ENCODE peak calls at places on chromosomes 16 and 17, in nine cellular contexts. One of them, this sample, is unnamed.

GRCh38 chr17:50304781-50305404 is 30.6 kb downstream of the TMEM92 start:
- DNase-seq in MM.1S: no peak
- DNase-seq in GM23338: no peak
- DNase-seq in left lung: no peak
- DNase-seq in ovary: no peak
- DNase-seq in gastrocnemius medialis: no peak
- DNase-seq in HL-60: peak
- DNase-seq in GM12864: no peak
- DNase-seq in uterus: no peak
- DNase-seq in this sample: no peak

GRCh38 chr16:83137894-83138293 is 511.1 kb downstream of the CDH13 start:
- DNase-seq in gastrocnemius medialis: no peak
- DNase-seq in MM.1S: no peak
- DNase-seq in GM12864: no peak
- DNase-seq in left lung: no peak
- DNase-seq in ovary: no peak
- DNase-seq in uterus: no peak
- DNase-seq in GM23338: no peak
- DNase-seq in HL-60: no peak
- DNase-seq in this sample: no peak

GRCh38 chr17:21019976-21020575 is 22.7 kb downstream of the USP22 start:
- DNase-seq in HL-60: no peak
- DNase-seq in GM12864: no peak
- DNase-seq in ovary: no peak
- DNase-seq in left lung: no peak
- DNase-seq in GM23338: peak
- DNase-seq in gastrocnemius medialis: no peak
- DNase-seq in MM.1S: peak
- DNase-seq in uterus: no peak
- DNase-seq in this sample: no peak

GRCh38 chr17:73719588-73720071 is 75.4 kb upstream of the SDK2 start:
- DNase-seq in gastrocnemius medialis: no peak
- DNase-seq in HL-60: no peak
- DNase-seq in uterus: no peak
- DNase-seq in MM.1S: no peak
- DNase-seq in GM23338: peak
- DNase-seq in GM12864: no peak
- DNase-seq in ovary: no peak
- DNase-seq in left lung: no peak
- DNase-seq in this sample: peak

GRCh38 chr17:32264140-32264799 is 1.4 kb upstream of the RHBDL3 start:
- DNase-seq in left lung: no peak
- DNase-seq in gastrocnemius medialis: no peak
- DNase-seq in ovary: no peak
- DNase-seq in GM23338: peak
- DNase-seq in uterus: no peak
- DNase-seq in MM.1S: no peak
- DNase-seq in HL-60: no peak
- DNase-seq in GM12864: no peak
- DNase-seq in this sample: no peak

GRCh38 chr17:79650283-79650682 is 39.4 kb upstream of the RBFOX3 start:
- DNase-seq in HL-60: no peak
- DNase-seq in GM12864: no peak
- DNase-seq in ovary: peak
- DNase-seq in left lung: peak
- DNase-seq in gastrocnemius medialis: no peak
- DNase-seq in uterus: no peak
- DNase-seq in MM.1S: no peak
- DNase-seq in GM23338: no peak
- DNase-seq in this sample: no peak

GRCh38 chr16:7236824-7237410 is 95.7 kb upstream of the RBFOX1 start:
- DNase-seq in GM23338: no peak
- DNase-seq in MM.1S: no peak
- DNase-seq in ovary: no peak
- DNase-seq in left lung: no peak
- DNase-seq in HL-60: no peak
- DNase-seq in gastrocnemius medialis: no peak
- DNase-seq in GM12864: no peak
- DNase-seq in uterus: no peak
- DNase-seq in this sample: no peak

GRCh38 chr17:66691644-66692500 is 143.0 kb upstream of the CACNG5 start:
- DNase-seq in HL-60: no peak
- DNase-seq in left lung: no peak
- DNase-seq in GM12864: no peak
- DNase-seq in GM23338: no peak
- DNase-seq in uterus: no peak
- DNase-seq in gastrocnemius medialis: no peak
- DNase-seq in ovary: peak
- DNase-seq in MM.1S: no peak
- DNase-seq in this sample: no peak

GRCh38 chr17:80379348-80379747 is 35.6 kb upstream of the ENDOV start:
- DNase-seq in uterus: no peak
- DNase-seq in ovary: no peak
- DNase-seq in GM12864: no peak
- DNase-seq in gastrocnemius medialis: no peak
- DNase-seq in left lung: no peak
- DNase-seq in HL-60: no peak
- DNase-seq in GM23338: no peak
- DNase-seq in MM.1S: no peak
- DNase-seq in this sample: no peak

GRCh38 chr17:82419471-82419995 is 1.1 kb upstream of the OGFOD3 start:
- DNase-seq in gastrocnemius medialis: no peak
- DNase-seq in GM12864: no peak
- DNase-seq in ovary: no peak
- DNase-seq in uterus: no peak
- DNase-seq in left lung: no peak
- DNase-seq in MM.1S: peak
- DNase-seq in GM23338: no peak
- DNase-seq in HL-60: no peak
- DNase-seq in this sample: no peak
- H3K4me3 ChIP-seq in gastrocnemius medialis: no peak
- H3K4me3 ChIP-seq in GM12864: peak
- H3K4me3 ChIP-seq in ovary: no peak
- H3K4me3 ChIP-seq in uterus: no peak
- H3K4me3 ChIP-seq in left lung: peak
- H3K4me3 ChIP-seq in MM.1S: peak
- H3K4me3 ChIP-seq in GM23338: peak
- H3K4me3 ChIP-seq in HL-60: peak
- H3K4me3 ChIP-seq in this sample: no peak

GRCh38 chr17:57462007-57462579 is 205.8 kb downstream of the MSI2 start:
- DNase-seq in GM23338: no peak
- DNase-seq in HL-60: no peak
- DNase-seq in ovary: no peak
- DNase-seq in GM12864: no peak
- DNase-seq in left lung: no peak
- DNase-seq in uterus: no peak
- DNase-seq in MM.1S: no peak
- DNase-seq in gastrocnemius medialis: no peak
- DNase-seq in this sample: no peak
- H3K4me3 ChIP-seq in GM23338: no peak
- H3K4me3 ChIP-seq in HL-60: no peak
- H3K4me3 ChIP-seq in ovary: no peak
- H3K4me3 ChIP-seq in GM12864: no peak
- H3K4me3 ChIP-seq in left lung: no peak
- H3K4me3 ChIP-seq in uterus: no peak
- H3K4me3 ChIP-seq in MM.1S: no peak
- H3K4me3 ChIP-seq in gastrocnemius medialis: no peak
- H3K4me3 ChIP-seq in this sample: no peak

GRCh38 chr17:82372591-82373452 is 1.3 kb downstream of the UTS2R start:
- DNase-seq in gastrocnemius medialis: no peak
- DNase-seq in uterus: no peak
- DNase-seq in left lung: no peak
- DNase-seq in GM12864: no peak
- DNase-seq in MM.1S: no peak
- DNase-seq in HL-60: no peak
- DNase-seq in GM23338: no peak
- DNase-seq in ovary: no peak
- DNase-seq in this sample: no peak
- H3K4me3 ChIP-seq in gastrocnemius medialis: no peak
- H3K4me3 ChIP-seq in uterus: no peak
- H3K4me3 ChIP-seq in left lung: no peak
- H3K4me3 ChIP-seq in GM12864: no peak
- H3K4me3 ChIP-seq in MM.1S: no peak
- H3K4me3 ChIP-seq in HL-60: no peak
- H3K4me3 ChIP-seq in GM23338: no peak
- H3K4me3 ChIP-seq in ovary: no peak
- H3K4me3 ChIP-seq in this sample: no peak

DNA sequence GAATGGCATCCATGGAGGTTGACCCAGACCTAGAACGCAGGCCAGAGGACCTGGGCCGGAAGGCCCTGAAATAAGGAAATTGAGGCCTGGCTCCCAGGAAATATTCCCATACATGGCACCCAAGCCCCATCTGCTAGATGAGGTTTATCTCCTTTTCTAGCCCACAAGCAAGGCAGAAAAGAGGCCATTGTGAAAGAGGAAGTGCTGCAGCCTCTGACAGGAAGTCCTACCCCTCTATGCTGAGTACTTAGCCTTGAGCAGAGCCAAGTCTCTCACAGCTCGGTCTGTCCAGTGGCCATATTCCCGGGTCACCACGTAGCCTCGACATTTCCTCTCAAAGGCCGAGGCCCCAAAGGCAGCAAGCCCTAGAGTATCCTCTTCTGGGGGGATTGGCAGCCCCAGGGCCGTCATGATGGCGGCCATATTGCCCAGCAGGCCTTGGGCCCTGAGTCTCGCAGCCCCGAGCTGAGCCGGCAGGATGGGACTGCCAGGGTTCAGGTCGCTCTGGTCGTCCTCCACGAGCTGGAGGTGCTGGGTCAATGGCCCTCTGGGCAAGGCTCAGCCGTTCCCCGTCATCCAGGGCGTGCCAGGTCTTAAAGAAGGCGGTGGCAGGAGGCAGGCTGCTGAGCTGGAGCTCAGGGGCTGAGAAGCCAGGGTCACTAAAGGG is 7.8 kb downstream of the CTF1 start:
- DNase-seq in ovary: no peak
- DNase-seq in GM12864: no peak
- DNase-seq in MM.1S: no peak
- DNase-seq in GM23338: no peak
- DNase-seq in left lung: no peak
- DNase-seq in gastrocnemius medialis: no peak
- DNase-seq in uterus: no peak
- DNase-seq in HL-60: peak
- DNase-seq in this sample: no peak
- H3K4me3 ChIP-seq in ovary: no peak
- H3K4me3 ChIP-seq in GM12864: no peak
- H3K4me3 ChIP-seq in MM.1S: no peak
- H3K4me3 ChIP-seq in GM23338: no peak
- H3K4me3 ChIP-seq in left lung: peak
- H3K4me3 ChIP-seq in gastrocnemius medialis: no peak
- H3K4me3 ChIP-seq in uterus: no peak
- H3K4me3 ChIP-seq in HL-60: no peak
- H3K4me3 ChIP-seq in this sample: no peak

DNA sequence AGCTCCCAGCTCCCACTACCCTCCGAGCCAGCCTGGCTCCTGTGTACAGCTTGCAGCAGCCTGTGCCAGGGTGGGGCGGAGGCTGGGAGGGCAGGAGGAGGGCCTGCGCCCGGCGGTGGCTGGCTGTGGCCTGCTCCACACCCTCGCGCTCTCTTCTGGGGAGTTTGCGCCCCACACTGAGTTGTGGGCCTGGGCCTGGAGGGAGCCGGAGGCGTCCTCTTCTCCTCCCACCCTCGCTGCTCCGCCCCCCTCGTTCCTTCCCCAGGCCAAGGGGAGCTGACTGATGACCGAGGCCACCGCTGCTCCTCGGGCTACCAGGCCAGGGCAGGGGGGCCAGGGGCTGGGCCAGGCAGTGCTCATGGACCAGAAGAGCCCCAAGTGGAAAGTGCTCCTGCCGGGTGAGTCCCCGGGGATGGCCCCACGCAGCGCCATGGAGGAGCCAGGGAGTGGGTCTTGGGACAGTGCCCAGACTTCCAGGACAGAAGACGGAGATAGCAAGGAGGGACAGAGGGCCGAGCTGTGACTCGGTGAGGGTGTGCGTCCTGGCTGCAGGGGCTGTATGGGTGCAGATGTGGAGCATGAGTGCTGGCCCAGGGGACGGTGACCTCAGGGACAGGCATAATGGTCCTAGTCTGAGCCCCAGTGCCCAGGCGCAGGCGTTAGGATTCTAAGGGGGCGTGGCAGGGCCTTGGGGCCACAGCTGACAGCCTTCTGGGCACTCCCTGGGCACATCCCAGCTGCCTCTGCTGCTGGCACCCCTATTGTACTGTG is 242.1 kb upstream of the GSE1 start:
- DNase-seq in GM23338: no peak
- DNase-seq in MM.1S: no peak
- DNase-seq in gastrocnemius medialis: no peak
- DNase-seq in ovary: no peak
- DNase-seq in left lung: peak
- DNase-seq in HL-60: no peak
- DNase-seq in uterus: no peak
- DNase-seq in GM12864: no peak
- DNase-seq in this sample: peak
- H3K4me3 ChIP-seq in GM23338: no peak
- H3K4me3 ChIP-seq in MM.1S: no peak
- H3K4me3 ChIP-seq in gastrocnemius medialis: no peak
- H3K4me3 ChIP-seq in ovary: no peak
- H3K4me3 ChIP-seq in left lung: no peak
- H3K4me3 ChIP-seq in HL-60: no peak
- H3K4me3 ChIP-seq in uterus: no peak
- H3K4me3 ChIP-seq in GM12864: no peak
- H3K4me3 ChIP-seq in this sample: no peak

GRCh38 chr17:63930951-63931575 is 1.1 kb downstream of the CD79B start:
- DNase-seq in uterus: peak
- DNase-seq in ovary: no peak
- DNase-seq in GM12864: peak
- DNase-seq in HL-60: peak
- DNase-seq in MM.1S: peak
- DNase-seq in left lung: peak
- DNase-seq in GM23338: peak
- DNase-seq in gastrocnemius medialis: no peak
- DNase-seq in this sample: peak
- H3K4me3 ChIP-seq in uterus: no peak
- H3K4me3 ChIP-seq in ovary: no peak
- H3K4me3 ChIP-seq in GM12864: peak
- H3K4me3 ChIP-seq in HL-60: no peak
- H3K4me3 ChIP-seq in MM.1S: peak
- H3K4me3 ChIP-seq in left lung: peak
- H3K4me3 ChIP-seq in GM23338: no peak
- H3K4me3 ChIP-seq in gastrocnemius medialis: peak
- H3K4me3 ChIP-seq in this sample: no peak